ENCODE peak calls at places on chromosomes 11 and 22, in six cellular contexts. One of them, this sample, is unnamed. For H3K36me3, the result is how much of the 10 kb centered on the place peaks cover.

GRCh38 chr11:80424012-80424695 is 983.3 kb upstream of the TENM4 start:
- DNase-seq in SJSA1: no peak
- DNase-seq in cardiac muscle cell: peak
- DNase-seq in right atrium auricular region: no peak
- DNase-seq in lower lobe of right lung: no peak
- DNase-seq in fibroblast of lung: no peak
- DNase-seq in this sample: no peak

GRCh38 chr22:47940211-47940610 is 1177.8 kb downstream of the TBC1D22A start:
- DNase-seq in SJSA1: no peak
- DNase-seq in cardiac muscle cell: no peak
- DNase-seq in right atrium auricular region: no peak
- DNase-seq in lower lobe of right lung: no peak
- DNase-seq in fibroblast of lung: no peak
- DNase-seq in this sample: no peak

GRCh38 chr11:76376746-76377558 is 4.0 kb downstream of the THAP12 start:
- DNase-seq in SJSA1: no peak
- DNase-seq in cardiac muscle cell: no peak
- DNase-seq in right atrium auricular region: no peak
- DNase-seq in lower lobe of right lung: no peak
- DNase-seq in fibroblast of lung: no peak
- DNase-seq in this sample: no peak

GRCh38 chr11:12160680-12161079 is 50.3 kb downstream of the MICAL2 start:
- DNase-seq in SJSA1: peak
- DNase-seq in cardiac muscle cell: no peak
- DNase-seq in right atrium auricular region: no peak
- DNase-seq in lower lobe of right lung: peak
- DNase-seq in fibroblast of lung: no peak
- DNase-seq in this sample: no peak

GRCh38 chr11:31652528-31652927 is 143.0 kb downstream of the ELP4 start:
- DNase-seq in SJSA1: no peak
- DNase-seq in cardiac muscle cell: no peak
- DNase-seq in right atrium auricular region: no peak
- DNase-seq in lower lobe of right lung: no peak
- DNase-seq in fibroblast of lung: no peak
- DNase-seq in this sample: no peak

GRCh38 chr22:39724390-39724789 is 153.8 kb downstream of the CACNA1I start:
- DNase-seq in SJSA1: no peak
- DNase-seq in cardiac muscle cell: no peak
- DNase-seq in right atrium auricular region: no peak
- DNase-seq in lower lobe of right lung: no peak
- DNase-seq in fibroblast of lung: no peak
- DNase-seq in this sample: no peak

GRCh38 chr11:107708787-107709186 is 3.1 kb downstream of the SLN start:
- DNase-seq in SJSA1: no peak
- DNase-seq in cardiac muscle cell: no peak
- DNase-seq in right atrium auricular region: no peak
- DNase-seq in lower lobe of right lung: no peak
- DNase-seq in fibroblast of lung: no peak
- DNase-seq in this sample: no peak

GRCh38 chr22:37179622-37180420 is 8.2 kb downstream of the C1QTNF6 start:
- DNase-seq in SJSA1: no peak
- DNase-seq in cardiac muscle cell: no peak
- DNase-seq in right atrium auricular region: no peak
- DNase-seq in lower lobe of right lung: peak
- DNase-seq in fibroblast of lung: no peak
- DNase-seq in this sample: peak

GRCh38 chr11:34029176-34029575 is 22.4 kb upstream of the CAPRIN1 start:
- DNase-seq in SJSA1: no peak
- DNase-seq in cardiac muscle cell: no peak
- DNase-seq in right atrium auricular region: no peak
- DNase-seq in lower lobe of right lung: no peak
- DNase-seq in fibroblast of lung: no peak
- DNase-seq in this sample: peak

GRCh38 chr22:24284747-24285203 is 14.1 kb downstream of the SPECC1L start:
- DNase-seq in SJSA1: peak
- DNase-seq in cardiac muscle cell: no peak
- DNase-seq in right atrium auricular region: no peak
- DNase-seq in lower lobe of right lung: no peak
- DNase-seq in fibroblast of lung: peak
- DNase-seq in this sample: no peak

GRCh38 chr11:1086171-1087102 is 11.8 kb downstream of the MUC2 start:
- DNase-seq in SJSA1: no peak
- DNase-seq in cardiac muscle cell: no peak
- DNase-seq in right atrium auricular region: no peak
- DNase-seq in lower lobe of right lung: peak
- DNase-seq in fibroblast of lung: no peak
- DNase-seq in this sample: peak

GRCh38 chr22:37801946-37802309 is 5.8 kb upstream of the GCAT start:
- DNase-seq in SJSA1: no peak
- DNase-seq in cardiac muscle cell: no peak
- DNase-seq in right atrium auricular region: no peak
- DNase-seq in lower lobe of right lung: no peak
- DNase-seq in fibroblast of lung: no peak
- DNase-seq in this sample: peak

GRCh38 chr11:133901316-133901715 is 55.5 kb downstream of the IGSF9B start:
- DNase-seq in SJSA1: no peak
- DNase-seq in cardiac muscle cell: no peak
- DNase-seq in right atrium auricular region: no peak
- DNase-seq in lower lobe of right lung: peak
- DNase-seq in fibroblast of lung: no peak
- DNase-seq in this sample: no peak
- H3K36me3 ChIP-seq in SJSA1: under half
- H3K36me3 ChIP-seq in cardiac muscle cell: under half
- H3K36me3 ChIP-seq in right atrium auricular region: under half
- H3K36me3 ChIP-seq in lower lobe of right lung: under half
- H3K36me3 ChIP-seq in fibroblast of lung: under half
- H3K36me3 ChIP-seq in this sample: under half

GRCh38 chr11:61803889-61804647 is 11.4 kb downstream of the FEN1 start:
- DNase-seq in SJSA1: no peak
- DNase-seq in cardiac muscle cell: no peak
- DNase-seq in right atrium auricular region: no peak
- DNase-seq in lower lobe of right lung: no peak
- DNase-seq in fibroblast of lung: peak
- DNase-seq in this sample: no peak
- H3K36me3 ChIP-seq in SJSA1: half or more
- H3K36me3 ChIP-seq in cardiac muscle cell: half or more
- H3K36me3 ChIP-seq in right atrium auricular region: under half
- H3K36me3 ChIP-seq in lower lobe of right lung: half or more
- H3K36me3 ChIP-seq in fibroblast of lung: under half
- H3K36me3 ChIP-seq in this sample: under half

GRCh38 chr11:65505434-65506315 is 6.8 kb downstream of the MALAT1 start:
- DNase-seq in SJSA1: no peak
- DNase-seq in cardiac muscle cell: no peak
- DNase-seq in right atrium auricular region: no peak
- DNase-seq in lower lobe of right lung: no peak
- DNase-seq in fibroblast of lung: peak
- DNase-seq in this sample: peak
- H3K36me3 ChIP-seq in SJSA1: half or more
- H3K36me3 ChIP-seq in cardiac muscle cell: half or more
- H3K36me3 ChIP-seq in right atrium auricular region: half or more
- H3K36me3 ChIP-seq in lower lobe of right lung: half or more
- H3K36me3 ChIP-seq in fibroblast of lung: under half
- H3K36me3 ChIP-seq in this sample: under half

GRCh38 chr11:6457581-6458320 is 16.0 kb downstream of the TRIM3 start:
- DNase-seq in SJSA1: no peak
- DNase-seq in cardiac muscle cell: no peak
- DNase-seq in right atrium auricular region: no peak
- DNase-seq in lower lobe of right lung: no peak
- DNase-seq in fibroblast of lung: no peak
- DNase-seq in this sample: no peak

GRCh38 chr11:6459049-6459448 is 14.7 kb downstream of the TRIM3 start:
- DNase-seq in SJSA1: no peak
- DNase-seq in cardiac muscle cell: no peak
- DNase-seq in right atrium auricular region: no peak
- DNase-seq in lower lobe of right lung: no peak
- DNase-seq in fibroblast of lung: no peak
- DNase-seq in this sample: no peak

GRCh38 chr11:6456361-6457073 is 15.7 kb upstream of the HPX start:
- DNase-seq in SJSA1: no peak
- DNase-seq in cardiac muscle cell: no peak
- DNase-seq in right atrium auricular region: no peak
- DNase-seq in lower lobe of right lung: no peak
- DNase-seq in fibroblast of lung: no peak
- DNase-seq in this sample: no peak

GRCh38 chr11:6455070-6455469 is 14.3 kb upstream of the HPX start:
- DNase-seq in SJSA1: no peak
- DNase-seq in cardiac muscle cell: no peak
- DNase-seq in right atrium auricular region: no peak
- DNase-seq in lower lobe of right lung: no peak
- DNase-seq in fibroblast of lung: no peak
- DNase-seq in this sample: no peak

DNA sequence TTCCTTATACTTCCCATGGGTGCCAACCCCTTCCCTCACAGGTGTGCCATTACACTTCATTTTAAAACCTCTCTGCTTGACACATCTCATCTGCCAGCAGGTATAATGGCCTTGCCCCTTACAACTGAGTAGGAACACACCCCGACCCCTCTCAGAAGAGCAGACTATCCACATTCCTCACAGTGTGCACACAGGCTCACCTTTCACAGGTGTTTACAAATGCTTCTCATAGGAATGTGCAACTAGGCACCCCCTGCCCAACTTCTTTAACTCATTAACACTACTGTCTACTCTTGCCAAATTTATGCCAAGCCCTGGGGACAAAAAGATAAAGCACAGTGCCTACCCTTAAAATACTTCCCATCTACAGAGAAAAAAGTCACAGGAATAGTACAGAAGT is 15.4 kb downstream of the TRIM3 start:
- DNase-seq in SJSA1: no peak
- DNase-seq in cardiac muscle cell: no peak
- DNase-seq in right atrium auricular region: no peak
- DNase-seq in lower lobe of right lung: no peak
- DNase-seq in fibroblast of lung: no peak
- DNase-seq in this sample: no peak
- H3K36me3 ChIP-seq in SJSA1: under half
- H3K36me3 ChIP-seq in cardiac muscle cell: under half
- H3K36me3 ChIP-seq in right atrium auricular region: half or more
- H3K36me3 ChIP-seq in lower lobe of right lung: half or more
- H3K36me3 ChIP-seq in fibroblast of lung: under half
- H3K36me3 ChIP-seq in this sample: under half

DNA sequence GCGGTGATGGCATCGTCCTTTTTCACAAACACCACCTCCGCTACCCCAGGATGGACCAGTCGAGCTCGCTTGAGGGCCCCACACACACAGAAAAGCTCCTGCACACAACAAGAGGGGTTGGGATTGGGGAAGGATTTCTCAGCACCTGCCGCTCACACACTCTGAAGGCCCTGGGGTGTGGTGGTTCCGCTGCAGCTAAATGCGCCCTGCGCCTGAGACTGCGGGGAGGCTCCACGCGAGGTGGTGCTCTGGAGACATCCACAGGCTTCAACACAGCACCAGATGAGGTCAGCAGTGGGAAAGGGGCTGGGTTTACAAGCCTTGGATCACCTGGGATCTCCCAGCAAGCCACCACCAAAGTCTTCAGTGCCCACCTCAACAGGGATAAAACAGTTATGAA is 22.7 kb downstream of the POLDIP3 start:
- DNase-seq in SJSA1: no peak
- DNase-seq in cardiac muscle cell: no peak
- DNase-seq in right atrium auricular region: no peak
- DNase-seq in lower lobe of right lung: no peak
- DNase-seq in fibroblast of lung: no peak
- DNase-seq in this sample: no peak
- H3K36me3 ChIP-seq in SJSA1: half or more
- H3K36me3 ChIP-seq in cardiac muscle cell: half or more
- H3K36me3 ChIP-seq in right atrium auricular region: half or more
- H3K36me3 ChIP-seq in lower lobe of right lung: half or more
- H3K36me3 ChIP-seq in fibroblast of lung: under half
- H3K36me3 ChIP-seq in this sample: under half

GRCh38 chr11:117354550-117354949 is 26.9 kb downstream of the CEP164 start:
- DNase-seq in SJSA1: no peak
- DNase-seq in cardiac muscle cell: no peak
- DNase-seq in right atrium auricular region: no peak
- DNase-seq in lower lobe of right lung: no peak
- DNase-seq in fibroblast of lung: no peak
- DNase-seq in this sample: no peak

GRCh38 chr11:117361432-117361831 is 33.8 kb downstream of the CEP164 start:
- DNase-seq in SJSA1: no peak
- DNase-seq in cardiac muscle cell: no peak
- DNase-seq in right atrium auricular region: no peak
- DNase-seq in lower lobe of right lung: no peak
- DNase-seq in fibroblast of lung: no peak
- DNase-seq in this sample: no peak

GRCh38 chr11:117356126-117356761 is 28.6 kb downstream of the CEP164 start:
- DNase-seq in SJSA1: no peak
- DNase-seq in cardiac muscle cell: no peak
- DNase-seq in right atrium auricular region: no peak
- DNase-seq in lower lobe of right lung: no peak
- DNase-seq in fibroblast of lung: no peak
- DNase-seq in this sample: no peak
- H3K36me3 ChIP-seq in SJSA1: under half
- H3K36me3 ChIP-seq in cardiac muscle cell: under half
- H3K36me3 ChIP-seq in right atrium auricular region: under half
- H3K36me3 ChIP-seq in lower lobe of right lung: half or more
- H3K36me3 ChIP-seq in fibroblast of lung: under half
- H3K36me3 ChIP-seq in this sample: under half

DNA sequence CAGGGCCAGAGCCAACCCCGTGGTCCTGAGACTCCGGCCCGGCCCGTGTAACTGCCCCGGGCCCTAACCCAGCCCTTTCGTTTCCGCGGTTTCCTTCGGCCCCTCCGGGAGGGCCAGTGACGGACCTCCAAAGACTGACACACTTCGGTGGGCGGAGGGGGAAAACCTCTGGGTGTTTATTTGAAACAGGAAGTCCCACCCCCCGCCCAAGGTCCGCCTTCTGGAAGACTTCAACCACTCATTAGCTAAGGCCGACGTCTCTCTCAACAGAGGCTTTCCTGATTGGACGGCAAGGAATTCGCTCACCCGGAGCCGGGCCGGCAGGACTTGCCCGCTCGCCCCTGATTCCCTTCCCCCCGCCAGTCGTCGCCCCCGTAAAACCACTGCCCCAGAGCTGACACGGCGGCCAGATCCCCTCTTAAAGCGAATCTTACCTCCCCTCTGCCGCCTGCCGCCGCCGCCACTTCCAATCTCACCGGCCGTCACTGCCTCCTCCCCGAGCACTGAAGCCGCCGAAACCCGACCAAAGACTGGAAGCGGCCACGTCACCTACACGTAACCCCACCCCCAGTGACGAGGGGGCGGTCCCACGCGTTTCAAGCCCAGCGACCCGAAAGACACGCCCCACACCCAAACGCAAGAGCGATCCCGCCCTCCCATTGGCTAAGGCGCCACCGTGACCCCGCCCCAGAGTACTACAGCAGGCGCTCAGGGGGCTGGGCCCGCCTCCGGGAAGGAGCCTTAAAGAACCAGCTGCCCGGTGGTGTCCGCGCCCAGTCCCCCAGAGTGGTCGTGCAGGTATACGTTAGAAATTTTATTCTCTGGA is at the start of gene STX5:
- DNase-seq in SJSA1: peak
- DNase-seq in cardiac muscle cell: peak
- DNase-seq in right atrium auricular region: peak
- DNase-seq in lower lobe of right lung: peak
- DNase-seq in fibroblast of lung: peak
- DNase-seq in this sample: peak
- H3K36me3 ChIP-seq in SJSA1: half or more
- H3K36me3 ChIP-seq in cardiac muscle cell: under half
- H3K36me3 ChIP-seq in right atrium auricular region: under half
- H3K36me3 ChIP-seq in lower lobe of right lung: half or more
- H3K36me3 ChIP-seq in fibroblast of lung: under half
- H3K36me3 ChIP-seq in this sample: under half

GRCh38 chr11:128511712-128512111 is 75.6 kb downstream of the ETS1 start:
- DNase-seq in SJSA1: no peak
- DNase-seq in cardiac muscle cell: no peak
- DNase-seq in right atrium auricular region: no peak
- DNase-seq in lower lobe of right lung: no peak
- DNase-seq in fibroblast of lung: no peak
- DNase-seq in this sample: no peak
- H3K36me3 ChIP-seq in SJSA1: under half
- H3K36me3 ChIP-seq in cardiac muscle cell: under half
- H3K36me3 ChIP-seq in right atrium auricular region: under half
- H3K36me3 ChIP-seq in lower lobe of right lung: under half
- H3K36me3 ChIP-seq in fibroblast of lung: under half
- H3K36me3 ChIP-seq in this sample: under half

This sample was measured in mucosa of descending colon.